ENCODE peak calls at places on chromosomes 13 and 19, in seven cellular contexts. One of them, this sample, is unnamed.
A peak's percentile ranks its signal among the peaks of the same experiment; 100 is the strongest.

GRCh38 chr19:46785054-46785979 is 3.1 kb downstream of the SLC1A5 start:
- DNase-seq in fibroblast of pulmonary artery: no peak
- DNase-seq in suprapubic skin: no peak
- DNase-seq in GM23338: no peak
- DNase-seq in lung: no peak
- DNase-seq in CD8-positive, alpha-beta T cell: no peak
- DNase-seq in AG09309: no peak
- DNase-seq in this sample: no peak

GRCh38 chr13:47188802-47189201 is 291.9 kb upstream of the HTR2A start:
- DNase-seq in CD8-positive, alpha-beta T cell: no peak
- DNase-seq in suprapubic skin: no peak
- DNase-seq in GM23338: no peak
- DNase-seq in lung: no peak
- DNase-seq in fibroblast of pulmonary artery: peak; percentile 73
- DNase-seq in AG09309: peak; percentile 63
- DNase-seq in this sample: no peak

GRCh38 chr13:75368167-75368566 is 113.8 kb downstream of the TBC1D4 start:
- DNase-seq in suprapubic skin: no peak
- DNase-seq in lung: no peak
- DNase-seq in AG09309: peak; percentile 83
- DNase-seq in CD8-positive, alpha-beta T cell: no peak
- DNase-seq in GM23338: no peak
- DNase-seq in fibroblast of pulmonary artery: peak; percentile 94
- DNase-seq in this sample: no peak

GRCh38 chr13:105442941-105443340 is 1092.5 kb downstream of the EFNB2 start:
- DNase-seq in CD8-positive, alpha-beta T cell: no peak
- DNase-seq in fibroblast of pulmonary artery: peak; percentile 99
- DNase-seq in suprapubic skin: no peak
- DNase-seq in AG09309: peak; percentile 91
- DNase-seq in lung: no peak
- DNase-seq in GM23338: no peak
- DNase-seq in this sample: no peak

GRCh38 chr19:4043410-4043809 is 23.3 kb downstream of the ZBTB7A start:
- DNase-seq in fibroblast of pulmonary artery: no peak
- DNase-seq in AG09309: no peak
- DNase-seq in lung: no peak
- DNase-seq in CD8-positive, alpha-beta T cell: no peak
- DNase-seq in suprapubic skin: no peak
- DNase-seq in GM23338: no peak
- DNase-seq in this sample: no peak

GRCh38 chr13:112210401-112210800 is 143.5 kb downstream of the SOX1 start:
- DNase-seq in AG09309: no peak
- DNase-seq in suprapubic skin: no peak
- DNase-seq in GM23338: no peak
- DNase-seq in lung: no peak
- DNase-seq in fibroblast of pulmonary artery: no peak
- DNase-seq in CD8-positive, alpha-beta T cell: no peak
- DNase-seq in this sample: no peak

GRCh38 chr19:13712767-13713201 is 51.5 kb upstream of the MRI1 start:
- DNase-seq in CD8-positive, alpha-beta T cell: no peak
- DNase-seq in suprapubic skin: no peak
- DNase-seq in AG09309: no peak
- DNase-seq in lung: no peak
- DNase-seq in fibroblast of pulmonary artery: no peak
- DNase-seq in GM23338: no peak
- DNase-seq in this sample: no peak

GRCh38 chr13:94612050-94612449 is 10.4 kb downstream of the GPR180 start:
- DNase-seq in CD8-positive, alpha-beta T cell: no peak
- DNase-seq in lung: no peak
- DNase-seq in AG09309: no peak
- DNase-seq in fibroblast of pulmonary artery: no peak
- DNase-seq in GM23338: no peak
- DNase-seq in suprapubic skin: no peak
- DNase-seq in this sample: no peak

GRCh38 chr19:48403606-48404005 is 10.1 kb downstream of the GRIN2D start:
- DNase-seq in CD8-positive, alpha-beta T cell: peak; percentile 65
- DNase-seq in AG09309: no peak
- DNase-seq in suprapubic skin: no peak
- DNase-seq in lung: peak; percentile 55
- DNase-seq in fibroblast of pulmonary artery: peak; percentile 72
- DNase-seq in GM23338: peak; percentile 93
- DNase-seq in this sample: no peak

GRCh38 chr19:29040951-29041350 is 172.0 kb downstream of the UQCRFS1 start:
- DNase-seq in fibroblast of pulmonary artery: no peak
- DNase-seq in AG09309: no peak
- DNase-seq in suprapubic skin: no peak
- DNase-seq in CD8-positive, alpha-beta T cell: no peak
- DNase-seq in lung: no peak
- DNase-seq in GM23338: peak; percentile 77
- DNase-seq in this sample: no peak

GRCh38 chr13:94966380-94966779 is 254.0 kb upstream of the SOX21 start:
- DNase-seq in suprapubic skin: no peak
- DNase-seq in lung: no peak
- DNase-seq in AG09309: no peak
- DNase-seq in GM23338: no peak
- DNase-seq in fibroblast of pulmonary artery: no peak
- DNase-seq in CD8-positive, alpha-beta T cell: no peak
- DNase-seq in this sample: no peak

GRCh38 chr13:113407531-113408393 is 43.8 kb upstream of the GRTP1 start:
- DNase-seq in CD8-positive, alpha-beta T cell: no peak
- DNase-seq in fibroblast of pulmonary artery: no peak
- DNase-seq in suprapubic skin: peak; percentile 71
- DNase-seq in lung: no peak
- DNase-seq in GM23338: no peak
- DNase-seq in AG09309: no peak
- DNase-seq in this sample: no peak

GRCh38 chr19:28420731-28421550 is 792.0 kb downstream of the UQCRFS1 start:
- DNase-seq in suprapubic skin: no peak
- DNase-seq in fibroblast of pulmonary artery: no peak
- DNase-seq in AG09309: no peak
- DNase-seq in CD8-positive, alpha-beta T cell: no peak
- DNase-seq in GM23338: no peak
- DNase-seq in lung: no peak
- DNase-seq in this sample: no peak

GRCh38 chr19:50414850-50415660 is 3.7 kb upstream of the SPIB start:
- DNase-seq in AG09309: no peak
- DNase-seq in CD8-positive, alpha-beta T cell: peak; percentile 82
- DNase-seq in lung: peak; percentile 80
- DNase-seq in GM23338: peak; percentile 93
- DNase-seq in suprapubic skin: no peak
- DNase-seq in fibroblast of pulmonary artery: peak; percentile 76
- DNase-seq in this sample: peak; percentile 78

GRCh38 chr13:69524459-69525155 is 583.0 kb upstream of the ATXN8OS start:
- DNase-seq in fibroblast of pulmonary artery: no peak
- DNase-seq in CD8-positive, alpha-beta T cell: no peak
- DNase-seq in suprapubic skin: no peak
- DNase-seq in lung: no peak
- DNase-seq in AG09309: no peak
- DNase-seq in GM23338: peak; percentile 38
- DNase-seq in this sample: no peak
- TF ChIP-seq CTCF in fibroblast of pulmonary artery: peak; percentile 12
- TF ChIP-seq CTCF in CD8-positive, alpha-beta T cell: no peak
- TF ChIP-seq CTCF in suprapubic skin: no peak
- TF ChIP-seq CTCF in lung: no peak
- TF ChIP-seq CTCF in AG09309: no peak
- TF ChIP-seq CTCF in GM23338: peak; percentile 81
- TF ChIP-seq CTCF in this sample: no peak

GRCh38 chr13:93180376-93180966 is 46.1 kb upstream of the GPC6 start:
- DNase-seq in suprapubic skin: no peak
- DNase-seq in CD8-positive, alpha-beta T cell: no peak
- DNase-seq in fibroblast of pulmonary artery: peak; percentile 64
- DNase-seq in AG09309: peak; percentile 56
- DNase-seq in GM23338: no peak
- DNase-seq in lung: no peak
- DNase-seq in this sample: no peak

GRCh38 chr13:93182406-93182805 is 44.2 kb upstream of the GPC6 start:
- DNase-seq in CD8-positive, alpha-beta T cell: no peak
- DNase-seq in GM23338: no peak
- DNase-seq in fibroblast of pulmonary artery: peak; percentile 23
- DNase-seq in lung: no peak
- DNase-seq in suprapubic skin: no peak
- DNase-seq in AG09309: no peak
- DNase-seq in this sample: no peak

DNA sequence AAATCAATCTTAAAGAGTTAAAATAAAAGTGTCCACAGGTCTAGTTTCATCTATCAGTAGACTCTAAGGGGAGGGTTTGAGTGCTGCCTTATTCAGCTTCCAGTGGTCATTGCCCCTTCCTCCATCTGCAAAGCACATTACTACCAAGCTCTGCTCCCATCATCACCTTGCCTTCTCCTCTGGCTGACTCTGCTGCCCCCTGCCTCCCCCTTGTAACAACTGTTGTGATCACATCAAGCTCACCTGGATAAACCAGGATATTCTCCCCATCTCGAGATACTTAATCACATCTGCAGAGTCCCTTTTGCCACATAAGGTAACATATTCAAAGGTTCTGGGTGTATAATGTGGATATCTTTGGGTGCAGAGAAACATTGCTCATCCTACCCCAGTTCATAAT is 43.3 kb upstream of the GPC6 start:
- DNase-seq in fibroblast of pulmonary artery: no peak
- DNase-seq in AG09309: no peak
- DNase-seq in suprapubic skin: no peak
- DNase-seq in GM23338: peak; percentile 66
- DNase-seq in lung: no peak
- DNase-seq in CD8-positive, alpha-beta T cell: no peak
- DNase-seq in this sample: no peak
- TF ChIP-seq CTCF in fibroblast of pulmonary artery: no peak
- TF ChIP-seq CTCF in AG09309: no peak
- TF ChIP-seq CTCF in suprapubic skin: no peak
- TF ChIP-seq CTCF in GM23338: peak; percentile 53
- TF ChIP-seq CTCF in lung: no peak
- TF ChIP-seq CTCF in CD8-positive, alpha-beta T cell: no peak
- TF ChIP-seq CTCF in this sample: no peak

GRCh38 chr13:30158774-30159445 is 148.4 kb downstream of the KATNAL1 start:
- DNase-seq in AG09309: peak; percentile 76
- DNase-seq in suprapubic skin: no peak
- DNase-seq in GM23338: no peak
- DNase-seq in CD8-positive, alpha-beta T cell: no peak
- DNase-seq in lung: no peak
- DNase-seq in fibroblast of pulmonary artery: peak; percentile 49
- DNase-seq in this sample: no peak
- TF ChIP-seq CTCF in AG09309: peak; percentile 85
- TF ChIP-seq CTCF in suprapubic skin: peak; percentile 17
- TF ChIP-seq CTCF in GM23338: peak; percentile 11
- TF ChIP-seq CTCF in CD8-positive, alpha-beta T cell: peak; percentile 32
- TF ChIP-seq CTCF in lung: no peak
- TF ChIP-seq CTCF in fibroblast of pulmonary artery: peak; percentile 42
- TF ChIP-seq CTCF in this sample: no peak

DNA sequence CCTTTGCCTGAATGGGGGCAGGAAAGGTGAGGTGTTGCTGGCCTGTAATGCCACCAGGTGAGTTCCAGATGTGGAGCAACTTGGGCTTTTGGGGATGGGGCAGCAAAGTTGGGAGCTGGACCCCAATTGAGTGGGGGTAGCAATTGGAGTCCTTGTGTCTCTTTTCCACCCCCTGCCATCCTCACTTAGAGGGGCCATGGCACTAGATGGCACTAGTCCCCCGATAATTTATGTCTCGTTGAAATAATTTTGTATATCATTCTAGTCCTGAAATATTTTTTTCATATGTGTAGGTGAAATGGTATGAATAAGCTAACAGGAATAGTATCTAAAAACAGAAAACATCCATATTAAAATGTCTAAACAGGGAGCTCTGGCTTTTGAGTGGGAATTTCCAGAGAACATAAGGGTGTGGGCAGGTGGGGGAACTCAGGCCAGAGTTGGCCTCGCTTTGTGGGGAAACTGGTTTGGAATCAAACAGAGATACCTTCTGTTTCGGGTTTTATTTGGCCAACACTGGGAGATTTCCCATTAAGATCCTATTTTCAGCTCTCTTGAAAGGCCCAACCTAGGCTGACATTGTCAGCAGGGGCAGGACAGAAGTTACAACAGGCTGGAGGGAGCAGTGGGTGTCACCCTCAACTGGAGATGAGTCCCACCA is 3.4 kb downstream of the ZNF576 start:
- DNase-seq in lung: no peak
- DNase-seq in AG09309: no peak
- DNase-seq in suprapubic skin: no peak
- DNase-seq in fibroblast of pulmonary artery: no peak
- DNase-seq in GM23338: no peak
- DNase-seq in CD8-positive, alpha-beta T cell: no peak
- DNase-seq in this sample: no peak
- TF ChIP-seq CTCF in lung: no peak
- TF ChIP-seq CTCF in AG09309: no peak
- TF ChIP-seq CTCF in suprapubic skin: no peak
- TF ChIP-seq CTCF in fibroblast of pulmonary artery: no peak
- TF ChIP-seq CTCF in GM23338: no peak
- TF ChIP-seq CTCF in CD8-positive, alpha-beta T cell: no peak
- TF ChIP-seq CTCF in this sample: no peak

DNA sequence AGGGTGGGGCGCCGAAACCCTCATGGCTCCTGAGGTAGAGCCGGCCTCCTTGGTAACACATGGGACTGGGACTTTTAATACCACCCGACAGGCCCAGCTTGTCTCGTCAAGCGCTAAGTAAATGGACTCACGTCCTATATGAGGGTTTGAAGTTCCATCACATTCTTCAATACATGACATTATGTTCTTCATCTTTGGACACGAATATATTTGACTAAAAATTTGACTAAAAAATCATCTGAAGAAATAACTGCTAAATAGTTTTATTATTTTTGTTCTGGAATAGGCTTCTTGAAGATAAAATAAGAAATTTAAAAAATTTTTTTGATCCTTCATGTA is 335 bp upstream of the ZNF607 start:
- DNase-seq in GM23338: no peak
- DNase-seq in lung: no peak
- DNase-seq in suprapubic skin: no peak
- DNase-seq in fibroblast of pulmonary artery: no peak
- DNase-seq in AG09309: no peak
- DNase-seq in CD8-positive, alpha-beta T cell: no peak
- DNase-seq in this sample: no peak
- TF ChIP-seq CTCF in GM23338: no peak
- TF ChIP-seq CTCF in lung: no peak
- TF ChIP-seq CTCF in suprapubic skin: no peak
- TF ChIP-seq CTCF in fibroblast of pulmonary artery: no peak
- TF ChIP-seq CTCF in AG09309: no peak
- TF ChIP-seq CTCF in CD8-positive, alpha-beta T cell: no peak
- TF ChIP-seq CTCF in this sample: peak; percentile 16

This sample was measured in CD14-positive monocyte.